ENCODE peak calls at places on chromosome 7, in four cellular contexts. J is brain microvascular endothelial cell, L is lung, Z is fibroblast of lung. U is an unnamed sample.

GRCh38 chr7:144000020-144000419 is at the start of gene OR6B1:
- DNase-seq in J (no peak), Z (no peak), L (no peak), U (no peak)

GRCh38 chr7:96547371-96547811 is 162.3 kb downstream of the SEM1 start:
- DNase-seq in L (no peak), Z (no peak), J (no peak), U (no peak)

GRCh38 chr7:96546426-96546825 is 163.2 kb downstream of the SEM1 start:
- DNase-seq in Z (no peak), L (no peak), J (no peak), U (no peak)

GRCh38 chr7:93442478-93443224 is 131.9 kb downstream of the CALCR start:
- DNase-seq in J (peak; percentile 43), L (peak; percentile 35), Z (peak; percentile 17), U (peak; percentile 1)

GRCh38 chr7:6604458-6604857 is 11.0 kb upstream of the ZNF853 start:
- DNase-seq in J (no peak), Z (no peak), L (no peak), U (no peak)

GRCh38 chr7:104980969-104981670 is 32.9 kb upstream of the KMT2E start:
- DNase-seq in Z (peak; percentile 71), J (no peak), L (no peak), U (no peak)

GRCh38 chr7:133650067-133650466 is 397.2 kb downstream of the EXOC4 start:
- DNase-seq in L (no peak), Z (peak; percentile 85), J (no peak), U (no peak)

GRCh38 chr7:7438851-7439250 is 96.8 kb downstream of the COL28A1 start:
- DNase-seq in L (no peak), Z (peak; percentile 93), J (peak; percentile 97), U (peak; percentile 85)

GRCh38 chr7:112781110-112781509 is 9.1 kb downstream of the TMEM168 start:
- DNase-seq in L (no peak), Z (no peak), J (no peak), U (no peak)

GRCh38 chr7:128425851-128426250 is 16.1 kb upstream of the IMPDH1 start:
- DNase-seq in L (peak; percentile 74), J (peak; percentile 67), Z (peak; percentile 66), U (no peak)

GRCh38 chr7:13988011-13988410 is 1.5 kb downstream of the ETV1 start:
- DNase-seq in Z (peak; percentile 84), J (peak; percentile 57), L (no peak), U (no peak)

GRCh38 chr7:26603631-26604030 is 260.8 kb downstream of the SKAP2 start:
- DNase-seq in Z (no peak), J (no peak), L (no peak), U (peak; percentile 98)

GRCh38 chr7:142380064-142380463 is 122.2 kb upstream of the PRSS58 start:
- DNase-seq in L (no peak), J (no peak), Z (no peak), U (no peak)

GRCh38 chr7:80334185-80334584 is 177.7 kb downstream of the GNAT3 start:
- DNase-seq in L (no peak), J (no peak), Z (no peak), U (no peak)

GRCh38 chr7:100823534-100823933 is 3.8 kb downstream of the EPHB4 start:
- DNase-seq in J (no peak), Z (no peak), L (no peak), U (no peak)

GRCh38 chr7:28483868-28484267 is 71.5 kb downstream of the CREB5 start:
- DNase-seq in Z (no peak), L (no peak), J (no peak), U (no peak)

GRCh38 chr7:131222171-131222570 is 105.5 kb upstream of the MKLN1 start:
- DNase-seq in Z (no peak), L (no peak), J (no peak), U (no peak)

GRCh38 chr7:84100866-84101265 is 93.7 kb downstream of the SEMA3A start:
- DNase-seq in Z (peak; percentile 70), J (peak; percentile 37), L (no peak), U (peak; percentile 37)

GRCh38 chr7:5282464-5283316 is at the start of gene SLC29A4:
- DNase-seq in J (no peak), L (no peak), Z (peak; percentile 46), U (no peak)

GRCh38 chr7:79452495-79453265 is 787 bp downstream of the MAGI2 start:
- DNase-seq in J (peak; percentile 3), L (peak; percentile 32), Z (peak; percentile 42), U (no peak)

GRCh38 chr7:134473861-134474291 is 15.0 kb upstream of the AKR1B1 start:
- DNase-seq in J (peak; percentile 20), Z (peak; percentile 61), L (no peak), U (no peak)

GRCh38 chr7:38723327-38723726 is 92.2 kb upstream of the AMPH start:
- DNase-seq in J (no peak), Z (no peak), L (no peak), U (no peak)

GRCh38 chr7:15561840-15562239 is at the start of gene AGMO:
- DNase-seq in L (no peak), J (peak; percentile 40), Z (peak; percentile 46), U (no peak)

GRCh38 chr7:129665013-129665401 is 53.5 kb downstream of the NRF1 start:
- DNase-seq in Z (peak; percentile 94), J (peak; percentile 97), L (peak; percentile 46), U (peak; percentile 98)

GRCh38 chr7:26275213-26275612 is 16.4 kb upstream of the SNX10 start:
- DNase-seq in J (no peak), Z (no peak), L (no peak), U (no peak)

GRCh38 chr7:140069298-140069949 is 6.7 kb upstream of the PARP12 start:
- DNase-seq in Z (no peak), L (peak; percentile 11), J (no peak), U (no peak)

GRCh38 chr7:34844936-34845665 is 187.1 kb downstream of the NPSR1 start:
- DNase-seq in L (no peak), Z (no peak), J (no peak), U (no peak)

GRCh38 chr7:57867884-57868701 is 418.1 kb downstream of the ZNF716 start:
- DNase-seq in Z (no peak), L (no peak), J (no peak), U (no peak)

GRCh38 chr7:37311282-37311868 is 137.3 kb downstream of the ELMO1 start:
- DNase-seq in Z (peak; percentile 61), L (no peak), J (no peak), U (peak; percentile 16)

GRCh38 chr7:12257582-12257981 is 46.5 kb downstream of the TMEM106B start:
- DNase-seq in L (no peak), J (peak; percentile 36), Z (peak; percentile 72), U (peak; percentile 37)

GRCh38 chr7:95303501-95303900 is 20.8 kb downstream of the PON1 start:
- DNase-seq in Z (no peak), L (no peak), J (no peak), U (no peak)

GRCh38 chr7:102094311-102094710 is 192.4 kb upstream of the SH2B2 start:
- DNase-seq in Z (no peak), J (no peak), L (no peak), U (no peak)

GRCh38 chr7:130207033-130207432 is 627 bp upstream of the SSMEM1 start:
- DNase-seq in L (no peak), J (no peak), Z (no peak), U (no peak)

GRCh38 chr7:158655931-158656441 is 48.6 kb downstream of the NCAPG2 start:
- DNase-seq in Z (no peak), L (no peak), J (no peak), U (no peak)

GRCh38 chr7:140060788-140061606 is 1.8 kb downstream of the PARP12 start:
- DNase-seq in J (peak; percentile 53), L (peak; percentile 46), Z (peak; percentile 90), U (no peak)

GRCh38 chr7:155374276-155375252 is 76.9 kb downstream of the INSIG1 start:
- DNase-seq in Z (no peak), J (no peak), L (no peak), U (no peak)
- H3K27me3 ChIP-seq in Z (peaks cover 77% of the 10 kb centered on the region), J (peaks cover 97% of the 10 kb centered on the region), L (peaks cover 7% of the 10 kb centered on the region), U (peaks cover 93% of the 10 kb centered on the region)

GRCh38 chr7:378041-378420 is 88.1 kb downstream of the FOXL3 start:
- DNase-seq in J (no peak), L (no peak), Z (no peak), U (no peak)
- H3K27me3 ChIP-seq in J (peaks cover 24% of the 10 kb centered on the region), L (no peaks in the 10 kb centered on the region), Z (no peaks in the 10 kb centered on the region), U (peaks cover 62% of the 10 kb centered on the region)

DNA sequence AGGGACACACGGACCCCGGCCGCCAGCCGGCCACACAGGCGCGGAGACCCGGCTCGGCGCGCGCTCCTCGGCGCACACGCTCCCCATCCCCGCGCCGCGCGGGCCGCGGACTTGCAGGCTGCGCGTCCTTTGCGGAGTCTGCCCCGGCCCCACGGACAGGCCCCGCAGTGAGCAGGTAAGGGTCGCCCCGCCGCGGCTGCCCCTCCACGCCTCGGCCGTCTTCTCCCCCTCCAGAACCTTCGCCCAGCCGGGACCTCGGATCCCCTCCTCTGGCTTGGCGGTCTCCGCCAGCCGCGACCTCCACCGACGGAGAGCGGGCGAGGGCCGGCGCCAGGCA is 364 bp downstream of the ADCYAP1R1 start:
- DNase-seq in J (no peak), L (no peak), Z (no peak), U (no peak)
- H3K27me3 ChIP-seq in J (peaks cover 44% of the 10 kb centered on the region), L (peaks cover 10% of the 10 kb centered on the region), Z (peaks cover 23% of the 10 kb centered on the region), U (peaks cover 38% of the 10 kb centered on the region)

GRCh38 chr7:1425292-1426136 is 33.8 kb downstream of the MICALL2 start:
- DNase-seq in Z (no peak), J (no peak), L (no peak), U (no peak)

GRCh38 chr7:1428941-1429444 is 30.3 kb downstream of the MICALL2 start:
- DNase-seq in J (no peak), Z (no peak), L (no peak), U (no peak)

GRCh38 chr7:1426474-1426873 is 32.8 kb downstream of the MICALL2 start:
- DNase-seq in L (no peak), Z (no peak), J (no peak), U (no peak)

GRCh38 chr7:1430056-1430845 is 29.0 kb downstream of the MICALL2 start:
- DNase-seq in Z (no peak), L (no peak), J (no peak), U (no peak)

GRCh38 chr7:1427064-1427657 is 32.1 kb downstream of the MICALL2 start:
- DNase-seq in L (no peak), J (no peak), Z (no peak), U (no peak)
- H3K27me3 ChIP-seq in L (no peaks in the 10 kb centered on the region), J (peaks cover 10% of the 10 kb centered on the region), Z (peaks cover 11% of the 10 kb centered on the region), U (peaks cover 52% of the 10 kb centered on the region)

GRCh38 chr7:29807179-29807841 is 1.0 kb downstream of the WIPF3 start:
- DNase-seq in J (no peak), L (no peak), Z (no peak), U (no peak)
- H3K27me3 ChIP-seq in J (peaks cover 74% of the 10 kb centered on the region), L (peaks cover 17% of the 10 kb centered on the region), Z (peaks cover 50% of the 10 kb centered on the region), U (peaks cover 32% of the 10 kb centered on the region)

DNA sequence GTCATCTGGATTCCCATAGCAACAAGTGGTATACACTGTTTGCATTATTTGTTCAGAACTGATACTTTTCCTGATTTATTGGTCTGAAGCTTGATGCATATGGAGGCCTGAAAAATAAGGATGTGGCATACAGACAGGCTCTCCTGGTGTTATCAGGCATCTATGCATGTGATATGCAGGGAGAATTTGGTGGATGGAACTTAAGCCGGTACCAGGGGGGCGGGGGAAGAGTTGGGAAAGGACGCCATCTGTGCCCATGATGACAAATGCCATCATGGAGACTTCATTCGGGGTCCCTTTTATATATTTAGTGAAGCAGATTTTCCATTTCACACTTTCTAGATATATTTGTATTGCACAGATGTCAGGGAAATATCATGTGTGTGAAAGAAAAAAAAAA is 5.4 kb downstream of the HECW1 start:
- DNase-seq in L (no peak), Z (no peak), J (no peak), U (no peak)
- H3K27me3 ChIP-seq in L (peaks cover 11% of the 10 kb centered on the region), Z (peaks cover 24% of the 10 kb centered on the region), J (peaks cover 8% of the 10 kb centered on the region), U (peaks cover 29% of the 10 kb centered on the region)

U was measured in kidney epithelial cell.